ENCODE peak calls at places on chromosomes 11 and 22, in five cellular contexts. One of them, this sample, is unnamed.

GRCh38 chr11:127052420-127052819 is 51.9 kb upstream of the KIRREL3 start:
- DNase-seq in ovary: no peak
- DNase-seq in body of pancreas: no peak
- DNase-seq in stomach: no peak
- DNase-seq in adrenal gland: no peak
- DNase-seq in this sample: no peak

GRCh38 chr11:101444851-101445250 is 139.0 kb downstream of the TRPC6 start:
- DNase-seq in ovary: no peak
- DNase-seq in body of pancreas: no peak
- DNase-seq in stomach: no peak
- DNase-seq in adrenal gland: no peak
- DNase-seq in this sample: no peak

GRCh38 chr11:65879622-65880021 is at the start of gene CTSW:
- DNase-seq in ovary: no peak
- DNase-seq in body of pancreas: no peak
- DNase-seq in stomach: no peak
- DNase-seq in adrenal gland: no peak
- DNase-seq in this sample: no peak

GRCh38 chr11:66484825-66485380 is 4.7 kb downstream of the DPP3 start:
- DNase-seq in ovary: no peak
- DNase-seq in body of pancreas: no peak
- DNase-seq in stomach: no peak
- DNase-seq in adrenal gland: no peak
- DNase-seq in this sample: no peak

GRCh38 chr22:19046287-19046686 is 75.9 kb downstream of the DGCR2 start:
- DNase-seq in ovary: no peak
- DNase-seq in body of pancreas: no peak
- DNase-seq in stomach: no peak
- DNase-seq in adrenal gland: no peak
- DNase-seq in this sample: no peak

GRCh38 chr11:70667767-70668166 is 269.4 kb downstream of the CTTN start:
- DNase-seq in ovary: no peak
- DNase-seq in body of pancreas: no peak
- DNase-seq in stomach: no peak
- DNase-seq in adrenal gland: no peak
- DNase-seq in this sample: no peak

GRCh38 chr22:38815844-38816243 is 21.9 kb upstream of the DNAL4 start:
- DNase-seq in ovary: no peak
- DNase-seq in body of pancreas: no peak
- DNase-seq in stomach: no peak
- DNase-seq in adrenal gland: no peak
- DNase-seq in this sample: no peak

GRCh38 chr22:45832180-45832579 is 144.8 kb downstream of the WNT7B start:
- DNase-seq in ovary: no peak
- DNase-seq in body of pancreas: no peak
- DNase-seq in stomach: no peak
- DNase-seq in adrenal gland: no peak
- DNase-seq in this sample: no peak

GRCh38 chr11:115471367-115471766 is 32.8 kb downstream of the CADM1 start:
- DNase-seq in ovary: no peak
- DNase-seq in body of pancreas: no peak
- DNase-seq in stomach: peak
- DNase-seq in adrenal gland: peak
- DNase-seq in this sample: no peak

GRCh38 chr22:44005524-44005923 is 18.6 kb upstream of the PARVB start:
- DNase-seq in ovary: no peak
- DNase-seq in body of pancreas: no peak
- DNase-seq in stomach: no peak
- DNase-seq in adrenal gland: no peak
- DNase-seq in this sample: no peak

GRCh38 chr11:131888230-131888826 is 517.9 kb downstream of the NTM start:
- DNase-seq in ovary: no peak
- DNase-seq in body of pancreas: no peak
- DNase-seq in stomach: no peak
- DNase-seq in adrenal gland: no peak
- DNase-seq in this sample: no peak

GRCh38 chr22:41542224-41542623 is 2.0 kb downstream of the POLR3H start:
- DNase-seq in ovary: no peak
- DNase-seq in body of pancreas: no peak
- DNase-seq in stomach: no peak
- DNase-seq in adrenal gland: no peak
- DNase-seq in this sample: no peak

GRCh38 chr11:65502852-65503603 is 4.2 kb downstream of the MALAT1 start:
- DNase-seq in ovary: peak
- DNase-seq in body of pancreas: no peak
- DNase-seq in stomach: no peak
- DNase-seq in adrenal gland: peak
- DNase-seq in this sample: no peak

GRCh38 chr11:126638663-126639062 is 283.2 kb downstream of the ST3GAL4 start:
- DNase-seq in ovary: no peak
- DNase-seq in body of pancreas: no peak
- DNase-seq in stomach: no peak
- DNase-seq in adrenal gland: no peak
- DNase-seq in this sample: no peak

GRCh38 chr11:68685656-68686380 is 1.5 kb downstream of the GAL start:
- DNase-seq in ovary: no peak
- DNase-seq in body of pancreas: no peak
- DNase-seq in stomach: no peak
- DNase-seq in adrenal gland: no peak
- DNase-seq in this sample: no peak

GRCh38 chr11:102831128-102831708 is 12.2 kb downstream of the MMP3 start:
- DNase-seq in ovary: no peak
- DNase-seq in body of pancreas: peak
- DNase-seq in stomach: no peak
- DNase-seq in adrenal gland: peak
- DNase-seq in this sample: no peak

GRCh38 chr11:111324277-111324720 is 26.0 kb downstream of the POU2AF3 start:
- DNase-seq in ovary: no peak
- DNase-seq in body of pancreas: no peak
- DNase-seq in stomach: no peak
- DNase-seq in adrenal gland: no peak
- DNase-seq in this sample: no peak

GRCh38 chr11:108616549-108616948 is 23.0 kb upstream of the EXPH5 start:
- DNase-seq in ovary: no peak
- DNase-seq in body of pancreas: no peak
- DNase-seq in stomach: no peak
- DNase-seq in adrenal gland: no peak
- DNase-seq in this sample: no peak

GRCh38 chr11:120398184-120398583 is 62.0 kb downstream of the ARHGEF12 start:
- DNase-seq in ovary: no peak
- DNase-seq in body of pancreas: no peak
- DNase-seq in stomach: no peak
- DNase-seq in adrenal gland: no peak
- DNase-seq in this sample: no peak

DNA sequence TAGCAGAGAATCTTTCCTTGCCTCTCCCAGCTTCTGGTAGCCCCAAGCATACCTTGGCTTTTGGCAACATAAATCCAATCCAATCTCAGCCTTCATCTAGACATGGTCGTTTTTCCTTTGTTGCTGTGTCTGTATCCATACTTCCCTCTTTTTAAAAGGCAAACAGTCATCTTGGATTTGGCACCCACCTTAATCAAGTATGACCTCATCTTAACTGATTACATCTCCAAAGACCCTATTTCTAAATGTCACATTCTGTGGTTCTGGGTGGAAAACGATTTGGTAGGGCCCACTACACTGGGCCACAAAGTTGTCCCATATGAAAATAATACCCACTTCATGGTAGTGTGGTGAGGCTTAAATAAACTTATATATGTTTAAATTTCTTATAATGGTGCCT is 852 bp downstream of the BUD13 start:
- DNase-seq in ovary: no peak
- DNase-seq in body of pancreas: no peak
- DNase-seq in stomach: no peak
- DNase-seq in adrenal gland: no peak
- DNase-seq in this sample: no peak
- H3K27ac ChIP-seq in ovary: no peak
- H3K27ac ChIP-seq in body of pancreas: peak
- H3K27ac ChIP-seq in stomach: peak
- H3K27ac ChIP-seq in adrenal gland: no peak
- H3K27ac ChIP-seq in this sample: peak

GRCh38 chr11:2893021-2893528 is 7.5 kb upstream of the CDKN1C start:
- DNase-seq in ovary: peak
- DNase-seq in body of pancreas: no peak
- DNase-seq in stomach: no peak
- DNase-seq in adrenal gland: no peak
- DNase-seq in this sample: no peak
- H3K4me3 ChIP-seq in ovary: no peak
- H3K4me3 ChIP-seq in body of pancreas: no peak
- H3K4me3 ChIP-seq in stomach: no peak
- H3K4me3 ChIP-seq in adrenal gland: no peak
- H3K4me3 ChIP-seq in this sample: peak

GRCh38 chr22:27715078-27715477 is 86.5 kb downstream of the MN1 start:
- DNase-seq in ovary: no peak
- DNase-seq in body of pancreas: no peak
- DNase-seq in stomach: no peak
- DNase-seq in adrenal gland: peak
- DNase-seq in this sample: no peak
- TF ChIP-seq CTCF in ovary: no peak
- TF ChIP-seq CTCF in body of pancreas: no peak
- TF ChIP-seq CTCF in stomach: no peak
- TF ChIP-seq CTCF in adrenal gland: no peak
- TF ChIP-seq CTCF in this sample: peak

GRCh38 chr22:20585640-20586402 is 78.4 kb downstream of the MED15 start:
- DNase-seq in ovary: no peak
- DNase-seq in body of pancreas: no peak
- DNase-seq in stomach: no peak
- DNase-seq in adrenal gland: peak
- DNase-seq in this sample: peak
- H3K27ac ChIP-seq in ovary: no peak
- H3K27ac ChIP-seq in body of pancreas: no peak
- H3K27ac ChIP-seq in stomach: no peak
- H3K27ac ChIP-seq in adrenal gland: peak
- H3K27ac ChIP-seq in this sample: no peak

GRCh38 chr11:9462806-9463537 is 2.2 kb downstream of the ZNF143 start:
- DNase-seq in ovary: no peak
- DNase-seq in body of pancreas: no peak
- DNase-seq in stomach: no peak
- DNase-seq in adrenal gland: no peak
- DNase-seq in this sample: no peak
- H3K4me3 ChIP-seq in ovary: no peak
- H3K4me3 ChIP-seq in body of pancreas: no peak
- H3K4me3 ChIP-seq in stomach: no peak
- H3K4me3 ChIP-seq in adrenal gland: no peak
- H3K4me3 ChIP-seq in this sample: peak

GRCh38 chr11:76787271-76787670 is 4.1 kb downstream of the TSKU start:
- DNase-seq in ovary: peak
- DNase-seq in body of pancreas: no peak
- DNase-seq in stomach: no peak
- DNase-seq in adrenal gland: no peak
- DNase-seq in this sample: no peak
- TF ChIP-seq CTCF in ovary: no peak
- TF ChIP-seq CTCF in body of pancreas: no peak
- TF ChIP-seq CTCF in stomach: no peak
- TF ChIP-seq CTCF in adrenal gland: no peak
- TF ChIP-seq CTCF in this sample: no peak

GRCh38 chr22:29309332-29310064 is 3.0 kb downstream of the GAS2L1 start:
- DNase-seq in ovary: peak
- DNase-seq in body of pancreas: peak
- DNase-seq in stomach: peak
- DNase-seq in adrenal gland: peak
- DNase-seq in this sample: peak
- H3K27ac ChIP-seq in ovary: peak
- H3K27ac ChIP-seq in body of pancreas: no peak
- H3K27ac ChIP-seq in stomach: peak
- H3K27ac ChIP-seq in adrenal gland: no peak
- H3K27ac ChIP-seq in this sample: peak

DNA sequence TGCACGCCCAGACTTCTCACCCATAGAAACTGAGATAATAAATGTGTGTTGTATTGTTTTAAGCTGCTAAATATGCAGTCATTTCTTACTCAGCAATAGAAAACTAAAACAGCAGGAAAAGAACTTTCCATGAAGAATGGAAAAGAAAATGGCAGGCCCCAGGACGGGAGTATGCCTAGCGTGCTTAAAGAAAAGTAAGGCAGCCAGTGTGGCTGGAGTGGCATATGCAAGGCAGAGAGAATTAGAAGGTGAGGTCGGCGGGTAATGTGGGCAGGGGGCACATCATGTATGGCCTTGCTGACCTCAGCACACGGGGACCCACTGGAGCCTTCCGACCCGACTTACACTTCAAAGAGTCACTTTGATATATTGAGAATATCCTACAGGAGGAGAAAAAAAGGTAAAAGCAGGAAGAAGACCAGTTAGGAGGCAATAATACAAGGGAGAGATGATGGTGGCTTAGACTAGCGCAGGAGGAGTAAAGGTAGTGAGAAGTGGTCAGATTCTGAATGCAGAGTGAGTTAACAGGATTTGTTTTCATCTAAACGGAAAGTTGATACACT is 20.5 kb downstream of the TBRG1 start:
- DNase-seq in ovary: no peak
- DNase-seq in body of pancreas: no peak
- DNase-seq in stomach: no peak
- DNase-seq in adrenal gland: no peak
- DNase-seq in this sample: no peak
- H3K4me3 ChIP-seq in ovary: no peak
- H3K4me3 ChIP-seq in body of pancreas: no peak
- H3K4me3 ChIP-seq in stomach: no peak
- H3K4me3 ChIP-seq in adrenal gland: no peak
- H3K4me3 ChIP-seq in this sample: no peak

This sample was measured in left ventricle myocardium inferior.